ENCODE peak calls at places on chromosome 4, in five cellular contexts. S is mucosa of descending colon; U is ovary; C is Karpas-422; J is CD4-positive, CD25-positive, alpha-beta regulatory T cell. G is an unnamed sample. For H3K9me3, the result is how much of the 10 kb centered on the place peaks cover.

GRCh38 chr4:103786014-103786413 is 66.2 kb upstream of the TACR3 start:
- DNase-seq in S (peak), U (no peak), C (peak), J (no peak), G (no peak)

GRCh38 chr4:24598025-24598424 is 13.7 kb upstream of the DHX15 start:
- DNase-seq in S (peak), U (no peak), C (no peak), J (no peak), G (no peak)

GRCh38 chr4:6955261-6955911 is 45.8 kb downstream of the TBC1D14 start:
- DNase-seq in S (no peak), U (peak), C (no peak), J (no peak), G (no peak)

GRCh38 chr4:69828828-69829227 is 31.1 kb downstream of the SULT1E1 start:
- DNase-seq in S (no peak), U (no peak), C (no peak), J (no peak), G (no peak)

GRCh38 chr4:169202143-169202699 is 68.5 kb downstream of the SH3RF1 start:
- DNase-seq in S (no peak), U (no peak), C (no peak), J (no peak), G (no peak)

GRCh38 chr4:55635760-55636621 is at the start of gene NMU:
- DNase-seq in S (peak), U (peak), C (no peak), J (no peak), G (no peak)

GRCh38 chr4:70778888-70779422 is 57.2 kb downstream of the RUFY3 start:
- DNase-seq in S (peak), U (no peak), C (no peak), J (no peak), G (no peak)

GRCh38 chr4:98706200-98706813 is 47.9 kb upstream of the TSPAN5 start:
- DNase-seq in S (peak), U (no peak), C (no peak), J (no peak), G (peak)

GRCh38 chr4:55018521-55018920 is 106.9 kb downstream of the KDR start:
- DNase-seq in S (no peak), U (no peak), C (no peak), J (no peak), G (no peak)

GRCh38 chr4:19151684-19152083 is 1100.0 kb upstream of the SLIT2 start:
- DNase-seq in S (no peak), U (no peak), C (no peak), J (no peak), G (no peak)

GRCh38 chr4:8315343-8316250 is 46.0 kb downstream of the HTRA3 start:
- DNase-seq in S (peak), U (peak), C (no peak), J (no peak), G (no peak)

GRCh38 chr4:89800012-89800516 is 36.9 kb downstream of the SNCA start:
- DNase-seq in S (no peak), U (no peak), C (no peak), J (no peak), G (no peak)

GRCh38 chr4:44629280-44629866 is 22.1 kb downstream of the YIPF7 start:
- DNase-seq in S (peak), U (no peak), C (peak), J (no peak), G (no peak)

GRCh38 chr4:60724623-60725022 is 475.5 kb upstream of the ADGRL3 start:
- DNase-seq in S (no peak), U (no peak), C (no peak), J (no peak), G (no peak)

GRCh38 chr4:40211224-40212185 is 14.7 kb downstream of the RHOH start:
- DNase-seq in S (no peak), U (no peak), C (no peak), J (no peak), G (no peak)

GRCh38 chr4:89303177-89303576 is 4.4 kb downstream of the GPRIN3 start:
- DNase-seq in S (peak), U (no peak), C (no peak), J (peak), G (no peak)

GRCh38 chr4:173531085-173531965 is 1.3 kb upstream of the HAND2 start:
- DNase-seq in S (no peak), U (peak), C (no peak), J (no peak), G (no peak)
- H3K9me3 ChIP-seq in S (under half), U (under half), C (under half), J (under half), G (under half)

DNA sequence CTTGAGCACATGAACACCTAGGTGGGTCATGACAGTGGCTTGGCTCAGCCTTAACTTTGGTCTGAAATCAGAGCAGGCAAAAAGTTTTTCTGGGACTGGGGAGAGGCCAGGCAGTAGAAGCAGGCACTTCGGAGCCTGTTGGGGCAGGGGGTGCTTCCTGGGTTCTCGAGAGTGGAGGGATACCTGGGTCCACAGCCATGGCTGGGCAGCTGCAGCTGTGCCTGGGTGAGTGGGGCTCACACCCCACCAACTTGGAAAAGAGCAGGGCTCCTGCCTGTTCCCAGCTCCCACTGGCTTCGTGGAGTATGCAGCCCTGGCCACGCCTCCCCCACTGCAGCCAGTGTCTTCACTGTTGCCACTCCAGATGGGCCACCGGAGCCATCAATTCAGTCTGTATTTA is 56.4 kb upstream of the NUDT6 start:
- DNase-seq in S (no peak), U (no peak), C (no peak), J (no peak), G (no peak)
- H3K9me3 ChIP-seq in S (under half), U (under half), C (under half), J (under half), G (under half)

GRCh38 chr4:14607578-14607977 is 394.7 kb upstream of the CPEB2 start:
- DNase-seq in S (no peak), U (no peak), C (no peak), J (no peak), G (no peak)
- H3K9me3 ChIP-seq in S (under half), U (under half), C (under half), J (under half), G (under half)

GRCh38 chr4:12016729-12017128 is 588.0 kb upstream of the HS3ST1 start:
- DNase-seq in S (no peak), U (no peak), C (no peak), J (no peak), G (no peak)
- H3K9me3 ChIP-seq in S (under half), U (under half), C (under half), J (under half), G (under half)

GRCh38 chr4:187417761-187418160 is 577.8 kb upstream of the ZFP42 start:
- DNase-seq in S (no peak), U (no peak), C (no peak), J (no peak), G (no peak)

GRCh38 chr4:187424636-187425035 is 570.9 kb upstream of the ZFP42 start:
- DNase-seq in S (no peak), U (no peak), C (no peak), J (no peak), G (no peak)

DNA sequence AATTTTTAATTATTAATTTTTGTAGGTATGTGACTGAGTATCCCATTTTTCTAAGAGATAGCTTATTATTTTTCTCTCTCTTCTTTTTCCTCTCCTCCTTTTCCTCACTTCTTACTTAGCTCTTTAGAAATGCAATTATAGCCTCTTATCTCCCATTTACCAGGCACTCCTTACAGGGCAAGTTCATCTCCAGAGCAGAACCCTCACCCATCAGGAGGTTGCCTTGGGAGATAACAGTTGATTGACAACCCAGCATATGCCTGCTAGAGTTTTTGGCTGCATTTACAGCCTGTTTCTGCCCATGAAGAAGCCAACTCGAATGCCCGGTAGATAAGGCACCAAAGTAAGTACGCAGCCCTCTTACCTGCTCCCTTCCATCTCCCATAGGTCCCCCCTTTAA is 572.9 kb upstream of the ZFP42 start:
- DNase-seq in S (no peak), U (no peak), C (no peak), J (no peak), G (no peak)
- H3K9me3 ChIP-seq in S (under half), U (under half), C (under half), J (under half), G (under half)